ENCODE peak calls at places on chromosomes 7 and 10, in eight cellular contexts. One of them, this sample, is unnamed.

GRCh38 chr7:136114966-136115762 is 138.0 kb upstream of the MTPN start:
- DNase-seq in activated naive CD4-positive, alpha-beta T cell: peak
- DNase-seq in left ventricle myocardium inferior: no peak
- DNase-seq in NCI-H2107: no peak
- DNase-seq in endothelial cell of umbilical vein: peak
- DNase-seq in HCT116: peak
- DNase-seq in NCI-H187: peak
- DNase-seq in effector CD4-positive, alpha-beta T cell: no peak
- DNase-seq in this sample: peak

GRCh38 chr7:77188736-77189429 is 10.7 kb downstream of the FGL2 start:
- DNase-seq in activated naive CD4-positive, alpha-beta T cell: no peak
- DNase-seq in left ventricle myocardium inferior: no peak
- DNase-seq in NCI-H2107: no peak
- DNase-seq in endothelial cell of umbilical vein: no peak
- DNase-seq in HCT116: no peak
- DNase-seq in NCI-H187: no peak
- DNase-seq in effector CD4-positive, alpha-beta T cell: no peak
- DNase-seq in this sample: no peak

GRCh38 chr7:69190738-69191137 is 407.5 kb upstream of the AUTS2 start:
- DNase-seq in activated naive CD4-positive, alpha-beta T cell: no peak
- DNase-seq in left ventricle myocardium inferior: no peak
- DNase-seq in NCI-H2107: no peak
- DNase-seq in endothelial cell of umbilical vein: no peak
- DNase-seq in HCT116: no peak
- DNase-seq in NCI-H187: no peak
- DNase-seq in effector CD4-positive, alpha-beta T cell: no peak
- DNase-seq in this sample: no peak

GRCh38 chr10:69449841-69450240 is 1.4 kb upstream of the TSPAN15 start:
- DNase-seq in activated naive CD4-positive, alpha-beta T cell: no peak
- DNase-seq in left ventricle myocardium inferior: no peak
- DNase-seq in NCI-H2107: no peak
- DNase-seq in endothelial cell of umbilical vein: peak
- DNase-seq in HCT116: peak
- DNase-seq in NCI-H187: no peak
- DNase-seq in effector CD4-positive, alpha-beta T cell: peak
- DNase-seq in this sample: peak

GRCh38 chr10:120782336-120782735 is 68.8 kb upstream of the WDR11 start:
- DNase-seq in activated naive CD4-positive, alpha-beta T cell: no peak
- DNase-seq in left ventricle myocardium inferior: no peak
- DNase-seq in NCI-H2107: no peak
- DNase-seq in endothelial cell of umbilical vein: no peak
- DNase-seq in HCT116: no peak
- DNase-seq in NCI-H187: no peak
- DNase-seq in effector CD4-positive, alpha-beta T cell: no peak
- DNase-seq in this sample: peak

GRCh38 chr10:75617485-75618155 is 186.2 kb downstream of the LRMDA start:
- DNase-seq in activated naive CD4-positive, alpha-beta T cell: no peak
- DNase-seq in left ventricle myocardium inferior: no peak
- DNase-seq in NCI-H2107: no peak
- DNase-seq in endothelial cell of umbilical vein: no peak
- DNase-seq in HCT116: no peak
- DNase-seq in NCI-H187: no peak
- DNase-seq in effector CD4-positive, alpha-beta T cell: no peak
- DNase-seq in this sample: no peak

GRCh38 chr7:84624527-84624926 is 429.9 kb upstream of the SEMA3A start:
- DNase-seq in activated naive CD4-positive, alpha-beta T cell: no peak
- DNase-seq in left ventricle myocardium inferior: no peak
- DNase-seq in NCI-H2107: no peak
- DNase-seq in endothelial cell of umbilical vein: no peak
- DNase-seq in HCT116: no peak
- DNase-seq in NCI-H187: no peak
- DNase-seq in effector CD4-positive, alpha-beta T cell: no peak
- DNase-seq in this sample: no peak

GRCh38 chr7:158829021-158829341 is 328 bp downstream of the ESYT2 start:
- DNase-seq in activated naive CD4-positive, alpha-beta T cell: no peak
- DNase-seq in left ventricle myocardium inferior: no peak
- DNase-seq in NCI-H2107: peak
- DNase-seq in endothelial cell of umbilical vein: peak
- DNase-seq in HCT116: no peak
- DNase-seq in NCI-H187: no peak
- DNase-seq in effector CD4-positive, alpha-beta T cell: peak
- DNase-seq in this sample: peak

GRCh38 chr7:143958781-143959180 is 4.1 kb downstream of the OR2F1 start:
- DNase-seq in activated naive CD4-positive, alpha-beta T cell: no peak
- DNase-seq in left ventricle myocardium inferior: no peak
- DNase-seq in NCI-H2107: no peak
- DNase-seq in endothelial cell of umbilical vein: no peak
- DNase-seq in HCT116: no peak
- DNase-seq in NCI-H187: no peak
- DNase-seq in effector CD4-positive, alpha-beta T cell: no peak
- DNase-seq in this sample: no peak